ENCODE peak calls at places on chromosomes 2 and 18, in four cellular contexts. Y is HepG2, M is K562, S is WTC11. N is an unnamed sample.

GRCh38 chr2:216553841-216554240 is 55.2 kb downstream of the RPL37A start:
- DNase-seq in Y (no peak), M (no peak), S (no peak), N (no peak)

GRCh38 chr2:176461098-176461497 is 191.9 kb downstream of the MTX2 start:
- DNase-seq in Y (no peak), M (no peak), S (no peak), N (no peak)

GRCh38 chr18:2147424-2147823 is 423.9 kb downstream of the METTL4 start:
- DNase-seq in Y (no peak), M (no peak), S (no peak), N (no peak)

GRCh38 chr2:215843579-215843978 is 169.8 kb downstream of the MREG start:
- DNase-seq in Y (peak; percentile 38), M (no peak), S (no peak), N (no peak)

GRCh38 chr2:47056875-47057731 is 98.0 kb downstream of the STPG4 start:
- DNase-seq in Y (no peak), M (no peak), S (no peak), N (no peak)

GRCh38 chr2:19807866-19808265 is 93.9 kb downstream of the TTC32 start:
- DNase-seq in Y (no peak), M (no peak), S (no peak), N (no peak)

GRCh38 chr2:104853926-104854506 is at the start of gene POU3F3:
- DNase-seq in Y (no peak), M (no peak), S (peak; percentile 98), N (peak; percentile 85)

GRCh38 chr2:237421542-237422047 is 7.6 kb upstream of the COL6A3 start:
- DNase-seq in Y (peak; percentile 51), M (peak; percentile 46), S (peak; percentile 90), N (peak; percentile 77)

GRCh38 chr2:178484245-178485041 is 4.2 kb downstream of the PLEKHA3 start:
- DNase-seq in Y (no peak), M (peak; percentile 51), S (no peak), N (no peak)

GRCh38 chr2:191170773-191171172 is 20.0 kb upstream of the STAT4 start:
- DNase-seq in Y (no peak), M (no peak), S (no peak), N (no peak)

GRCh38 chr2:111219734-111220505 is 99.2 kb downstream of the BCL2L11 start:
- DNase-seq in Y (no peak), M (no peak), S (no peak), N (no peak)

GRCh38 chr18:67728364-67728763 is 211.8 kb upstream of the DSEL start:
- DNase-seq in Y (no peak), M (no peak), S (no peak), N (no peak)

GRCh38 chr2:54464334-54464733 is 8.2 kb downstream of the SPTBN1 start:
- DNase-seq in Y (no peak), M (no peak), S (no peak), N (no peak)

GRCh38 chr2:237221443-237221842 is 135.8 kb downstream of the COPS8 start:
- DNase-seq in Y (no peak), M (no peak), S (no peak), N (no peak)

GRCh38 chr2:37846207-37846606 is 78.9 kb upstream of the RMDN2 start:
- DNase-seq in Y (no peak), M (no peak), S (no peak), N (no peak)

GRCh38 chr18:13823707-13824395 is at the start of gene MC5R:
- DNase-seq in Y (peak; percentile 23), M (peak; percentile 60), S (peak; percentile 82), N (peak; percentile 72)

GRCh38 chr2:224751996-224752698 is 36.0 kb upstream of the CCDC195 start:
- DNase-seq in Y (no peak), M (no peak), S (no peak), N (no peak)

GRCh38 chr2:149223472-149224062 is 106.8 kb upstream of the LYPD6 start:
- DNase-seq in Y (no peak), M (no peak), S (peak; percentile 28), N (no peak)

GRCh38 chr2:234905547-234906260 is 46.1 kb upstream of the SH3BP4 start:
- DNase-seq in Y (no peak), M (no peak), S (no peak), N (no peak)

GRCh38 chr2:225452677-225453076 is 53.2 kb downstream of the NYAP2 start:
- DNase-seq in Y (no peak), M (no peak), S (no peak), N (no peak)

GRCh38 chr2:239523944-239524310 is 123.1 kb upstream of the HDAC4 start:
- DNase-seq in Y (no peak), M (no peak), S (no peak), N (no peak)

GRCh38 chr2:126970583-126970982 is 71.9 kb downstream of the TEX51 start:
- DNase-seq in Y (no peak), M (no peak), S (no peak), N (no peak)

GRCh38 chr2:54669677-54670484 is 53.6 kb upstream of the EML6 start:
- DNase-seq in Y (peak; percentile 96), M (no peak), S (no peak), N (no peak)

GRCh38 chr2:232643147-232643425 is 9.7 kb downstream of the EFHD1 start:
- DNase-seq in Y (no peak), M (no peak), S (no peak), N (no peak)

GRCh38 chr2:217090024-217090473 is 230.2 kb upstream of the TNP1 start:
- DNase-seq in Y (no peak), M (peak; percentile 72), S (no peak), N (no peak)

GRCh38 chr2:27431395-27431794 is 3.0 kb downstream of the NRBP1 start:
- DNase-seq in Y (peak; percentile 40), M (no peak), S (no peak), N (no peak)

GRCh38 chr18:72985686-72986085 is 117.9 kb upstream of the NETO1 start:
- DNase-seq in Y (no peak), M (no peak), S (no peak), N (no peak)

GRCh38 chr2:164782323-164782722 is 59.3 kb downstream of the COBLL1 start:
- DNase-seq in Y (no peak), M (no peak), S (no peak), N (no peak)

GRCh38 chr2:154952346-154953010 is 254.0 kb downstream of the KCNJ3 start:
- DNase-seq in Y (no peak), M (no peak), S (no peak), N (no peak)

GRCh38 chr18:60675801-60676200 is 303.2 kb upstream of the MC4R start:
- DNase-seq in Y (no peak), M (no peak), S (no peak), N (no peak)

DNA sequence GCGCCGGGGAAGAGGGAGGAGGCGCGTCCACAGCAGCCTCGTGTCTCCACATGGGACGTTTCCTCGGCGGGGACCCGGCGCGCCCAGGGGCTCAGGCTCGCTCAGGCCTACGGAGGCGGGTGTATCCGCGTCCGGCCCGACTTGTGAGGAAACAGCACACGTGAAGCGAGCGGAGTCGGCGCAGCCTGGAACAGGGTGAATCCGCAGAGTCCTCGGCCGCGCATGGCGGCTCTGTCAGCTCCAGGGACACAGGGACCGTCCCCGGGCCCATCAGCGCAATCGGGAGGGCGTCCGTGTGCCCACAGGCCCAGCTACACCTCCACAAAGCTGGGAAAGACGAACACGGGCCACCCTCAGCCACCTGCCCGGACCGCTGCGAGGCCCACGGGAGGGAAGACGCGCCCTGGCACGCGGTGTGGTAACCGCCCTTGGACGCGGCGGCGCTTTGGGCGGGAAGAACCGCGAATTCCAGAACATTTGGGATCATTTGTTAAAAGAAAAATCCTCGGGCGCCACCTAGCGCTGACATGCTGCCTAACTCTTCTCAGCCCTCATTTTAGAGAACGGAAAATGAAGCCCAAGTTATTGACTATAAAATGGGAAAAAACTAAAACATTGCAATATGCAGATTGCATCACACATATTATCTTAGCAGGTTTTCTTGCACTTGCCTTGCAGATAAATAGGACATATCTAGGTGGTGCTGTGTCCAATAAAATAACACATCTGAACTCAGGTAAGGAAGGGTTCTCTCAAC is 40.4 kb downstream of the TMEM18 start:
- DNase-seq in Y (peak; percentile 49), M (peak; percentile 68), S (peak; percentile 84), N (peak; percentile 73)
- TF ChIP-seq ELF4 in Y (no peak), M (no peak), S (peak; percentile 96), N (no peak)

GRCh38 chr2:128736689-128737545 is 418.2 kb upstream of the HS6ST1 start:
- DNase-seq in Y (peak; percentile 41), M (peak; percentile 78), S (peak; percentile 92), N (peak; percentile 83)
- TF ChIP-seq ELF4 in Y (no peak), M (no peak), S (no peak), N (no peak)

GRCh38 chr18:5452943-5453342 is 90.9 kb downstream of the EPB41L3 start:
- DNase-seq in Y (no peak), M (no peak), S (no peak), N (no peak)
- TF ChIP-seq ELF4 in Y (no peak), M (no peak), S (no peak), N (no peak)

GRCh38 chr18:65988371-65988770 is 237.6 kb downstream of the CDH7 start:
- DNase-seq in Y (no peak), M (no peak), S (no peak), N (no peak)

GRCh38 chr18:65988972-65989371 is 238.2 kb downstream of the CDH7 start:
- DNase-seq in Y (no peak), M (no peak), S (no peak), N (no peak)

GRCh38 chr18:65983750-65984149 is 232.9 kb downstream of the CDH7 start:
- DNase-seq in Y (peak; percentile 5), M (no peak), S (no peak), N (no peak)
- TF ChIP-seq ELF4 in Y (no peak), M (no peak), S (no peak), N (no peak)

GRCh38 chr18:58638446-58638845 is 9.6 kb upstream of the ALPK2 start:
- DNase-seq in Y (no peak), M (no peak), S (no peak), N (no peak)

GRCh38 chr18:58639751-58640427 is 11.0 kb upstream of the ALPK2 start:
- DNase-seq in Y (no peak), M (no peak), S (no peak), N (no peak)

GRCh38 chr18:58640428-58640805 is 11.5 kb upstream of the ALPK2 start:
- DNase-seq in Y (no peak), M (no peak), S (no peak), N (no peak)

GRCh38 chr18:58639237-58639636 is 10.3 kb upstream of the ALPK2 start:
- DNase-seq in Y (no peak), M (no peak), S (no peak), N (no peak)

DNA sequence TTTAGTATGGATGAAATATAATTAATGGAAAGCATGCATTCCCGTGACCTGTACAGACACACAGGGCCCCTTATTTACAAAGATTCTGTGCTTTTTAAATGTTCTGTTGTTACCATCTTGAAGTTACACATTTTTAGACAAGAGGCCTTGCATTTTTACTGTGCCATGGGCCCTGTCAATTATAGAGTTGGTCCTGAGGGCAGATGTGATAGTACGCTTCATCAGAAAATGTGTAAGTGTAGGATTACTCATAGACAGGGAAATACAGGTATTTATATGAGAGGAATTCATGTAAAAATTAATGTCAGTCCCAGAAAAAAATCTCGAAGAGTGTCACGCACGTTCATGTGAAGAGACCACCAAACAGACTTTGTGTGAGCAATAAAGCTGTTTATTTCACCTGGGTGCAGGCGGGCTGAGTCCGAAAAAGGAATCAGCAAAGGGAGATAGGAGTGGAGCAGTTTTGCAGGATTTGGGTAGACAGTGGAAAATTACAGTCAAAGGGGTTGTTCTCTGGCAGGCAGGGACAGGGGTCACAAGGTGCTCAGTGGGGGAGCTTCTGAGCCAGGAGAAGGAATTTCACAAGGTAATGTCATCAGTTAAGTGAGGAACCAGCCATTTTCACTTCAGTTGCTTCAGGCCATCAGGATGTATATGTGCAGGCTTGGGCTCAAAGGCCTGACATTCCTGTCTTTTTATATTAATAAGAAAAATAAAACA is 12.2 kb upstream of the ALPK2 start:
- DNase-seq in Y (no peak), M (no peak), S (no peak), N (no peak)
- TF ChIP-seq ELF4 in Y (no peak), M (no peak), S (no peak), N (no peak)